ENCODE peak calls at places on chromosomes 16 and 17, in eight cellular contexts. S, Q, W, I, K, R, H and L are unnamed samples.
A peak's percentile ranks its signal among the peaks of the same experiment; 100 is the strongest.

GRCh38 chr17:69713815-69714214 is 299.3 kb downstream of the MAP2K6 start:
- DNase-seq in S (no peak), W (no peak), H (no peak), I (no peak), Q (no peak), R (no peak), K (no peak), L (no peak)

GRCh38 chr17:63476857-63477470 is at the start of gene ACE:
- DNase-seq in I (no peak), S (peak; percentile 82), R (no peak), W (peak; percentile 76), K (no peak), Q (peak; percentile 41), H (no peak), L (peak; percentile 13)

GRCh38 chr17:80345841-80346497 is 69.0 kb upstream of the ENDOV start:
- DNase-seq in H (no peak), K (peak; percentile 21), W (peak; percentile 40), Q (no peak), I (no peak), R (no peak), S (no peak), L (no peak)

GRCh38 chr16:54411555-54411954 is 125.0 kb upstream of the IRX3 start:
- DNase-seq in Q (peak; percentile 31), R (no peak), S (no peak), I (no peak), K (no peak), H (no peak), W (no peak), L (no peak)

GRCh38 chr17:18977021-18977420 is 25.1 kb downstream of the SLC5A10 start:
- DNase-seq in I (no peak), H (no peak), W (no peak), Q (no peak), R (no peak), K (no peak), S (no peak), L (no peak)

GRCh38 chr17:66645259-66645658 is 189.7 kb upstream of the CACNG5 start:
- DNase-seq in S (no peak), R (no peak), K (no peak), Q (no peak), I (no peak), W (no peak), H (no peak), L (no peak)

GRCh38 chr16:11557811-11558210 is 28.9 kb downstream of the LITAF start:
- DNase-seq in H (no peak), R (no peak), W (no peak), I (no peak), Q (peak; percentile 65), K (no peak), S (no peak), L (no peak)

GRCh38 chr16:35691057-35691456 is 2231.6 kb downstream of the TP53TG3F start:
- DNase-seq in I (no peak), R (no peak), K (peak; percentile 12), W (no peak), H (no peak), Q (no peak), S (no peak), L (no peak)

GRCh38 chr17:82752371-82753200 is 721 bp downstream of the TBCD start:
- DNase-seq in Q (no peak), H (no peak), W (peak; percentile 76), R (peak; percentile 26), K (no peak), S (peak; percentile 85), I (no peak), L (peak; percentile 43)

GRCh38 chr17:63881935-63882601 is at the start of gene GH2:
- DNase-seq in Q (no peak), K (no peak), R (peak; percentile 61), W (no peak), I (peak; percentile 41), H (peak; percentile 53), S (no peak), L (peak; percentile 35)

GRCh38 chr17:79469646-79470045 is 141.2 kb downstream of the RBFOX3 start:
- DNase-seq in K (no peak), W (no peak), R (no peak), H (no peak), Q (no peak), S (no peak), I (no peak), L (no peak)

GRCh38 chr16:50718761-50719400 is 23.0 kb upstream of the CYLD start:
- DNase-seq in Q (no peak), R (no peak), S (no peak), H (no peak), I (peak; percentile 60), W (no peak), K (no peak), L (no peak)

GRCh38 chr17:11555530-11555929 is 42.7 kb upstream of the DNAH9 start:
- DNase-seq in H (no peak), W (no peak), S (no peak), Q (no peak), K (no peak), R (no peak), I (no peak), L (no peak)

GRCh38 chr17:60315650-60316049 is 76.3 kb downstream of the USP32 start:
- DNase-seq in R (peak; percentile 10), S (no peak), Q (no peak), W (no peak), I (no peak), K (no peak), H (no peak), L (no peak)
- TF ChIP-seq CTCF in R (no peak), S (no peak), Q (no peak), W (no peak), I (no peak), K (no peak), H (peak; percentile 1), L (peak; percentile 16)

DNA sequence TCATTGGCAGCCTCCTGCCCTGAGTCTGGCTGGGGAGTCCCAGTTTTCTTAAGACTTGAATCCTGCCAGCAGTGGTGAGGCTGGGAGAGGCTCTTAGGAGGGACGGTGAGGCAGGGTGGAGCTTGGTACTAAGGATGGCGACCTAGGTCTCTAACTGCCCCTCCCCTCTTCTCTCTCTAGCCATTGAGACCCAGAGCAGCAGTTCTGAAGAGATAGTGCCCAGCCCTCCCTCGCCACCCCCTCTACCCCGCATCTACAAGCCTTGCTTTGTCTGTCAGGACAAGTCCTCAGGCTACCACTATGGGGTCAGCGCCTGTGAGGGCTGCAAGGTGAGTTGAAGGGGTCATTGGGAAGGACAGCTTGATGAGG is 16.4 kb downstream of the GJD3 start:
- DNase-seq in W (no peak), Q (no peak), K (no peak), I (no peak), H (no peak), S (no peak), R (no peak), L (no peak)
- H3K4me3 ChIP-seq in W (no peak overlapping the region), Q (peak overlapping the region; percentile 78), K (no peak overlapping the region), I (peak overlapping the region; percentile 84), H (peak overlapping the region; percentile 19), S (no peak overlapping the region), R (no peak overlapping the region), L (no peak overlapping the region)

DNA sequence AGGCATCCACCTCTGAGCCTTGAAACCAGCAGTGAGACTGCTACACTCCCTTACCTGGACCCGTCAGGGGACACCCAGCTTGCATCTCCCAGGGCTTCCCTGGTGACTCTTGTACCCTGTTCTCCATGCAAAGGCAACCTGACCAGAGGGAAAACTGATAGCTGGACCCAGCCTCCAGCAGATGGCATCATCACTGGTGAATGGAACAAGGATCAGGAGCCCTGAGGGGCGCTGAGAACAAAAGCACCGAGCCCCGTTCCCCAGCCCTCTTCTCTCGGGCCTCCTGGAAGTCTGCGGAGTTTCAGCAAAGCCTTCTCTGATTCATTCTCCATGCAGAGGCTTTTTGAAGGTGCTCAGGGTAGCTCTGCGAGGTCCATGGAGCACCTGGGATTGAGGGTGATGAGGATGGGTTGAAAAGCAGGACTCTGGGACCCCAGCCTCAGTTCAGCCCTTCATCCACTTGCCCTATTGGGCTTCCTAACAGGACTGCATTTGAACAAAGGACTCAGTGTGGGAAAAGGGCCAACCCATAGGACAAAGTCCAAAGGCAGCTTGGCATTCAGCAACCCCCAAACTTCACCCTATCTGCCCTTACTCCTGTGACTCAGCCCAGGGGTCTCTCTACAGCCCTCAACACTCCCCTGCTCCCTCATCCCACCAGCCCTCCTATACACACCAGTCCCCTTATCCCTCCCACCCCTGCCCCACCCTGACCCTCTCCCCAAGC is 45.0 kb upstream of the LHX1 start:
- DNase-seq in K (no peak), R (no peak), S (no peak), Q (no peak), H (no peak), W (no peak), I (no peak), L (no peak)
- TF ChIP-seq CTCF in K (no peak), R (no peak), S (no peak), Q (no peak), H (no peak), W (no peak), I (no peak), L (peak; percentile 5)

DNA sequence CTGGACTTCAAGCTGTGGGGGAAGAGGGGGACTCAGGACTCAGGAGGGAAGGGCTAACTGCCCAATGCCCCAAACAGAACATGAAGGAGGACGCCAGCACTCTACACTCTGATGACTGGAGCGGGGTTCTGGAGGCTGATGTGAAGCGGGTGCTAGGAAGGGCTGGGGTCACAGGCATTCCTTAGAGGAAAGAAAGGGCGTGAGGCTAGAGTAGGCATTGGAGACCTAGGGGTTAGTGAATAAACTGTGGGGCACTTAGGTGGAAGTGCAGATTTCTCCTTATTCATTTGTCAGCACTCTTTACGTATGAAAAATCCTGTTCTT is 760 bp upstream of the LMF1 start:
- DNase-seq in K (no peak), H (no peak), R (no peak), W (no peak), Q (no peak), I (no peak), S (no peak), L (no peak)
- H3K4me3 ChIP-seq in K (peak overlapping the region; percentile 97), H (no peak overlapping the region), R (no peak overlapping the region), W (no peak overlapping the region), Q (peak overlapping the region; percentile 85), I (no peak overlapping the region), S (no peak overlapping the region), L (no peak overlapping the region)

DNA sequence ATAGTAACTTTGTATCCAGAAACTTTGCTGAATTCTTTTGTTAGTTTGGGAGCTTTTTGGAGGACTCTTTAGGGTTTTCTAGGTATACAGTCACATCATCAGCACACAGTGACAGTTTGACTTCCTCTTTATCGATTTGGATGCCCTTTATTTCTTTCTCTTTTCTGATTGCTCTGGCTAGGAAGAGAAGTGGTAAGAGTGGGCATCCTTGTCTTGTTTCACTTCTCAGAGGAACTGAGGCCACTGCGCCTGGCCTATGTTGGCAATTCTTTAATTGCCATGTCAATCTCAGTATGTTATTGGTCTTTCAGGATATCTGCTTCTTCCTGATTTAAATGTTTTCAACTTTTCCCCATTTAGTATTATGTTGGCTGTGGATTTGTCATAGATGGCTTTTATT is 24.6 kb downstream of the ATF7IP2 start:
- DNase-seq in I (no peak), Q (no peak), K (no peak), H (no peak), R (no peak), W (no peak), S (no peak), L (no peak)
- TF ChIP-seq CTCF in I (no peak), Q (no peak), K (no peak), H (no peak), R (no peak), W (no peak), S (no peak), L (no peak)